ENCODE peak calls at places on chromosomes 5 and 9, in six cellular contexts. One of them, this sample, is unnamed.

GRCh38 chr9:81369136-81369535 is 320.2 kb downstream of the TLE1 start:
- DNase-seq in endothelial cell: no peak
- DNase-seq in sigmoid colon: no peak
- DNase-seq in choroid plexus epithelial cell: no peak
- DNase-seq in AG09319: no peak
- DNase-seq in CD4-positive, alpha-beta T cell: no peak
- DNase-seq in this sample: no peak

GRCh38 chr9:4301971-4302427 is 2.1 kb upstream of the GLIS3 start:
- DNase-seq in endothelial cell: no peak
- DNase-seq in sigmoid colon: peak
- DNase-seq in choroid plexus epithelial cell: peak
- DNase-seq in AG09319: peak
- DNase-seq in CD4-positive, alpha-beta T cell: no peak
- DNase-seq in this sample: no peak

GRCh38 chr9:88077071-88077617 is 61.1 kb downstream of the SPATA31C2 start:
- DNase-seq in endothelial cell: no peak
- DNase-seq in sigmoid colon: no peak
- DNase-seq in choroid plexus epithelial cell: peak
- DNase-seq in AG09319: no peak
- DNase-seq in CD4-positive, alpha-beta T cell: no peak
- DNase-seq in this sample: no peak

GRCh38 chr5:134738963-134739661 is 764 bp downstream of the CAMLG start:
- DNase-seq in endothelial cell: peak
- DNase-seq in sigmoid colon: no peak
- DNase-seq in choroid plexus epithelial cell: peak
- DNase-seq in AG09319: no peak
- DNase-seq in CD4-positive, alpha-beta T cell: peak
- DNase-seq in this sample: no peak

GRCh38 chr5:54440456-54440893 is 15.0 kb upstream of the HSPB3 start:
- DNase-seq in endothelial cell: no peak
- DNase-seq in sigmoid colon: no peak
- DNase-seq in choroid plexus epithelial cell: no peak
- DNase-seq in AG09319: no peak
- DNase-seq in CD4-positive, alpha-beta T cell: no peak
- DNase-seq in this sample: no peak

GRCh38 chr5:62143268-62144229 is 162.5 kb upstream of the KIF2A start:
- DNase-seq in endothelial cell: no peak
- DNase-seq in sigmoid colon: no peak
- DNase-seq in choroid plexus epithelial cell: peak
- DNase-seq in AG09319: no peak
- DNase-seq in CD4-positive, alpha-beta T cell: no peak
- DNase-seq in this sample: no peak

GRCh38 chr9:76419782-76420380 is 25.7 kb upstream of the RFK start:
- DNase-seq in endothelial cell: no peak
- DNase-seq in sigmoid colon: no peak
- DNase-seq in choroid plexus epithelial cell: peak
- DNase-seq in AG09319: no peak
- DNase-seq in CD4-positive, alpha-beta T cell: no peak
- DNase-seq in this sample: no peak

GRCh38 chr9:130902204-130903185 is 5.9 kb upstream of the QRFP start:
- DNase-seq in endothelial cell: no peak
- DNase-seq in sigmoid colon: no peak
- DNase-seq in choroid plexus epithelial cell: no peak
- DNase-seq in AG09319: no peak
- DNase-seq in CD4-positive, alpha-beta T cell: no peak
- DNase-seq in this sample: no peak

GRCh38 chr5:179127136-179128040 is 67.2 kb downstream of the ZNF354C start:
- DNase-seq in endothelial cell: no peak
- DNase-seq in sigmoid colon: no peak
- DNase-seq in choroid plexus epithelial cell: no peak
- DNase-seq in AG09319: no peak
- DNase-seq in CD4-positive, alpha-beta T cell: no peak
- DNase-seq in this sample: no peak

GRCh38 chr9:101486693-101487442 is 46.8 kb upstream of the RNF20 start:
- DNase-seq in endothelial cell: peak
- DNase-seq in sigmoid colon: peak
- DNase-seq in choroid plexus epithelial cell: peak
- DNase-seq in AG09319: no peak
- DNase-seq in CD4-positive, alpha-beta T cell: no peak
- DNase-seq in this sample: no peak

GRCh38 chr9:120619751-120620655 is 40.0 kb upstream of the CDK5RAP2 start:
- DNase-seq in endothelial cell: peak
- DNase-seq in sigmoid colon: no peak
- DNase-seq in choroid plexus epithelial cell: peak
- DNase-seq in AG09319: peak
- DNase-seq in CD4-positive, alpha-beta T cell: peak
- DNase-seq in this sample: peak

GRCh38 chr5:107781451-107781850 is 110.7 kb upstream of the EFNA5 start:
- DNase-seq in endothelial cell: no peak
- DNase-seq in sigmoid colon: no peak
- DNase-seq in choroid plexus epithelial cell: peak
- DNase-seq in AG09319: no peak
- DNase-seq in CD4-positive, alpha-beta T cell: no peak
- DNase-seq in this sample: no peak

GRCh38 chr5:113038714-113039113 is 62.1 kb downstream of the DCP2 start:
- DNase-seq in endothelial cell: no peak
- DNase-seq in sigmoid colon: no peak
- DNase-seq in choroid plexus epithelial cell: no peak
- DNase-seq in AG09319: no peak
- DNase-seq in CD4-positive, alpha-beta T cell: no peak
- DNase-seq in this sample: no peak

GRCh38 chr5:136135536-136135935 is 2.9 kb downstream of the SMAD5 start:
- DNase-seq in endothelial cell: no peak
- DNase-seq in sigmoid colon: no peak
- DNase-seq in choroid plexus epithelial cell: peak
- DNase-seq in AG09319: no peak
- DNase-seq in CD4-positive, alpha-beta T cell: no peak
- DNase-seq in this sample: no peak

GRCh38 chr5:38692346-38692745 is 135.9 kb upstream of the LIFR start:
- DNase-seq in endothelial cell: no peak
- DNase-seq in sigmoid colon: no peak
- DNase-seq in choroid plexus epithelial cell: no peak
- DNase-seq in AG09319: no peak
- DNase-seq in CD4-positive, alpha-beta T cell: no peak
- DNase-seq in this sample: no peak

DNA sequence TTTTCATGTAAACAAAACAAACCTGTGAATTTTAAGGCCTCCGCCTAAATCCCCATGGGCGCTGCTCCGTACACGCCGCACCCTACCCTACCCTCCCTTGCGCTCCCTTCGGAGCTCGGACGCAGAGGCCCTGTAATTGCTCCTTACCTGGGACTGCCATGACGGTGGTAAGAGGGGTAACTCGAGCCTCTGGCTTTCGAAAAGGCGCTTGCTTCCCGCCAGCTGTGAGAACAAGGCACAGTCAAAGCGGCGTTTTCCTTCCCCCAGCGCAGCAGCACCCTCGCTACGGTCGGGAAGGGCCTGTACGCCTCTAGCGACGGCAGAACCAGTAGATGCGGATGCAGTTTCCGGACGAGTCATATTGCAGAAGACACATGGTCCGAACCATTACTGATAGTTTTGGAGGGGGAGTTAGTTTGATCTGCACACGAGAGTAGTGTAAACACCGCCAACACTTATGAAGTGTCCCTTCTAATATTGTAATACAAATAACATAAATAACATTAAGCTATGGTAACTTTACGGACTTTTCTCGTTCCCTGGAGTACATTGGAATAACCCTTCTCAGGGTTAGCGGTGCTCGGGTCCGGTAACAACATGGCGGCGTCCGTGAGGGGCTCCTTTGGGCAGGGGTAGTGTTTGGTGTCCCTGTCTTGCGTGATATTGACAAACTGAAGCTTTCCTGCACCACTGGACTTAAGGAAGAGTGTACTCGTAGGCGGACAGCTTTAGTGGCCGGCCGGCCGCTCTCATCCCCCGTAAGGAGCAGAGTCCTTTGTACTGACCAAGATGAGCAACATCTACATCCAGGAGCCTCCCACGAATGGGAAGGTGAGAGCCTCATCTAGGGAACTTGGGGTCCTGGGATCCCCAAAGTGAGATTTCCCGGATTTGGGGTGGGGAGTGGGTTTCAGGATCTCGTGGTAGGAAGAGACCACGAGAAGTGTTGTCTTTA is at the start of the genes CWC27 and SREK1IP1:
- DNase-seq in endothelial cell: peak
- DNase-seq in sigmoid colon: peak
- DNase-seq in choroid plexus epithelial cell: peak
- DNase-seq in AG09319: peak
- DNase-seq in CD4-positive, alpha-beta T cell: peak
- DNase-seq in this sample: peak
- TF ChIP-seq CTCF in endothelial cell: no peak
- TF ChIP-seq CTCF in sigmoid colon: no peak
- TF ChIP-seq CTCF in choroid plexus epithelial cell: peak
- TF ChIP-seq CTCF in AG09319: peak
- TF ChIP-seq CTCF in CD4-positive, alpha-beta T cell: no peak
- TF ChIP-seq CTCF in this sample: no peak

DNA sequence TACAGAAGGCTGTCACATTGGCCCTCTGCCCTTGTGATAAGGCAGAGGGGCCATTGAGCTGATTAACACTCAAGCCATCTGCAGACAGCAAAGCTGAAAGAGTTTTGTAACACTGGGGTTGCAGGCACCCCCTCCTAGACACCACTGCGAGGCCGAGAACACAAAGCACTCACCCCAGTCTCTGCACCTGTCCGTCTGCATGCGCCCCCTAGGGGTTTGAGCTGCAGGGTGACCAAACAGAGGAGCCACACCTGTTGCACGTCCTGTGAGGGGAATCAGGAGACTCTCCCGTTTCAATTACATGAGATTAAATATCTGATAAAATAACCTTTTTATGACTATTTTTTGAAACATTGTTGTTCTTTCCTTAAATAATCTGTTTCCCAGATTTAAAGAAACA is 1180.4 kb downstream of the CDH9 start:
- DNase-seq in endothelial cell: peak
- DNase-seq in sigmoid colon: no peak
- DNase-seq in choroid plexus epithelial cell: no peak
- DNase-seq in AG09319: no peak
- DNase-seq in CD4-positive, alpha-beta T cell: no peak
- DNase-seq in this sample: no peak
- TF ChIP-seq CTCF in endothelial cell: peak
- TF ChIP-seq CTCF in sigmoid colon: no peak
- TF ChIP-seq CTCF in choroid plexus epithelial cell: no peak
- TF ChIP-seq CTCF in AG09319: no peak
- TF ChIP-seq CTCF in CD4-positive, alpha-beta T cell: no peak
- TF ChIP-seq CTCF in this sample: no peak

GRCh38 chr9:13750639-13751038 is 471.1 kb upstream of the MPDZ start:
- DNase-seq in endothelial cell: no peak
- DNase-seq in sigmoid colon: no peak
- DNase-seq in choroid plexus epithelial cell: no peak
- DNase-seq in AG09319: no peak
- DNase-seq in CD4-positive, alpha-beta T cell: no peak
- DNase-seq in this sample: no peak

GRCh38 chr9:13756943-13757342 is 477.5 kb upstream of the MPDZ start:
- DNase-seq in endothelial cell: no peak
- DNase-seq in sigmoid colon: no peak
- DNase-seq in choroid plexus epithelial cell: no peak
- DNase-seq in AG09319: no peak
- DNase-seq in CD4-positive, alpha-beta T cell: no peak
- DNase-seq in this sample: no peak

GRCh38 chr9:13758876-13759275 is 479.4 kb upstream of the MPDZ start:
- DNase-seq in endothelial cell: no peak
- DNase-seq in sigmoid colon: peak
- DNase-seq in choroid plexus epithelial cell: no peak
- DNase-seq in AG09319: no peak
- DNase-seq in CD4-positive, alpha-beta T cell: no peak
- DNase-seq in this sample: no peak

GRCh38 chr9:13759624-13760023 is 480.1 kb upstream of the MPDZ start:
- DNase-seq in endothelial cell: no peak
- DNase-seq in sigmoid colon: no peak
- DNase-seq in choroid plexus epithelial cell: no peak
- DNase-seq in AG09319: no peak
- DNase-seq in CD4-positive, alpha-beta T cell: no peak
- DNase-seq in this sample: no peak

DNA sequence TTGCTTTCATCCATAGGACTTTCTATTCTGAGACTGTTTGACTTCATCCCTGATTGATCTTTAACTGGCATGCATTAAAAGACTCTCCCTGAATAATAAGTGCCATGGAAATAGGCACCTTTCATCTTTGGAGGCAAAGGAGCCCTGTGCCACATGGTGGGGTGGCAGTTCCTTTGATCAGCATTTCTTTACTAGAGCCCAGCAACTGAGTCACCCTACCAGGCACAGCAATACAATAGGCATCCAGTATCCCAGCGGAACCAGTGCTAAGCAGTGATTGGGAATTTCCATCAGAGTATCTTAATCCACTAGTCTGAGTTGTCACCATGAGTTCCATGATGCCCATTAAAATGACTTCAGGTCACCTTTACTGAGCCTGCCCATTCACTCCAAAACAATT is 476.1 kb upstream of the MPDZ start:
- DNase-seq in endothelial cell: no peak
- DNase-seq in sigmoid colon: no peak
- DNase-seq in choroid plexus epithelial cell: no peak
- DNase-seq in AG09319: no peak
- DNase-seq in CD4-positive, alpha-beta T cell: no peak
- DNase-seq in this sample: no peak
- TF ChIP-seq CTCF in endothelial cell: no peak
- TF ChIP-seq CTCF in sigmoid colon: no peak
- TF ChIP-seq CTCF in choroid plexus epithelial cell: no peak
- TF ChIP-seq CTCF in AG09319: no peak
- TF ChIP-seq CTCF in CD4-positive, alpha-beta T cell: no peak
- TF ChIP-seq CTCF in this sample: no peak

GRCh38 chr5:32852535-32852934 is 141.4 kb downstream of the NPR3 start:
- DNase-seq in endothelial cell: no peak
- DNase-seq in sigmoid colon: no peak
- DNase-seq in choroid plexus epithelial cell: peak
- DNase-seq in AG09319: peak
- DNase-seq in CD4-positive, alpha-beta T cell: no peak
- DNase-seq in this sample: no peak
- TF ChIP-seq CTCF in endothelial cell: no peak
- TF ChIP-seq CTCF in sigmoid colon: no peak
- TF ChIP-seq CTCF in choroid plexus epithelial cell: peak
- TF ChIP-seq CTCF in AG09319: peak
- TF ChIP-seq CTCF in CD4-positive, alpha-beta T cell: no peak
- TF ChIP-seq CTCF in this sample: peak

GRCh38 chr9:350354-350753 is 135.7 kb downstream of the DOCK8 start:
- DNase-seq in endothelial cell: no peak
- DNase-seq in sigmoid colon: no peak
- DNase-seq in choroid plexus epithelial cell: no peak
- DNase-seq in AG09319: no peak
- DNase-seq in CD4-positive, alpha-beta T cell: no peak
- DNase-seq in this sample: no peak

GRCh38 chr9:346114-346513 is 131.4 kb downstream of the DOCK8 start:
- DNase-seq in endothelial cell: no peak
- DNase-seq in sigmoid colon: no peak
- DNase-seq in choroid plexus epithelial cell: no peak
- DNase-seq in AG09319: no peak
- DNase-seq in CD4-positive, alpha-beta T cell: no peak
- DNase-seq in this sample: no peak

GRCh38 chr9:351916-352315 is 137.3 kb downstream of the DOCK8 start:
- DNase-seq in endothelial cell: no peak
- DNase-seq in sigmoid colon: no peak
- DNase-seq in choroid plexus epithelial cell: no peak
- DNase-seq in AG09319: no peak
- DNase-seq in CD4-positive, alpha-beta T cell: no peak
- DNase-seq in this sample: no peak

GRCh38 chr9:343773-344172 is 129.1 kb downstream of the DOCK8 start:
- DNase-seq in endothelial cell: no peak
- DNase-seq in sigmoid colon: no peak
- DNase-seq in choroid plexus epithelial cell: no peak
- DNase-seq in AG09319: no peak
- DNase-seq in CD4-positive, alpha-beta T cell: no peak
- DNase-seq in this sample: no peak

GRCh38 chr9:347667-348292 is 133.1 kb downstream of the DOCK8 start:
- DNase-seq in endothelial cell: no peak
- DNase-seq in sigmoid colon: no peak
- DNase-seq in choroid plexus epithelial cell: peak
- DNase-seq in AG09319: no peak
- DNase-seq in CD4-positive, alpha-beta T cell: no peak
- DNase-seq in this sample: no peak
- TF ChIP-seq CTCF in endothelial cell: peak
- TF ChIP-seq CTCF in sigmoid colon: peak
- TF ChIP-seq CTCF in choroid plexus epithelial cell: peak
- TF ChIP-seq CTCF in AG09319: peak
- TF ChIP-seq CTCF in CD4-positive, alpha-beta T cell: no peak
- TF ChIP-seq CTCF in this sample: no peak